ENCODE peak calls at places on chromosome 12, in eight cellular contexts. M is HepG2, Y is Peyer's patch, J is substantia nigra, A is HEK293T, D is HAP-1, O is Right ventricle myocardium superior, N is GM10248. H is an unnamed sample.

GRCh38 chr12:127145929-127146789 is 1120.8 kb upstream of the TMEM132C start:
- DNase-seq in M (no peak), Y (peak; percentile 32), J (peak; percentile 74), A (no peak), D (no peak), O (peak; percentile 89), N (no peak), H (peak; percentile 91)

GRCh38 chr12:57549203-57549908 is 488 bp upstream of the KIF5A start:
- DNase-seq in M (no peak), Y (no peak), J (no peak), A (no peak), D (no peak), O (no peak), N (no peak), H (no peak)

GRCh38 chr12:120739031-120739762 is 13.6 kb downstream of the ACADS start:
- DNase-seq in M (no peak), Y (no peak), J (no peak), A (no peak), D (no peak), O (no peak), N (no peak), H (no peak)

GRCh38 chr12:39490500-39491276 is 47.8 kb upstream of the KIF21A start:
- DNase-seq in M (no peak), Y (no peak), J (no peak), A (no peak), D (no peak), O (no peak), N (no peak), H (no peak)

GRCh38 chr12:92478692-92479091 is 224.1 kb upstream of the PLEKHG7 start:
- DNase-seq in M (no peak), Y (no peak), J (no peak), A (no peak), D (no peak), O (no peak), N (no peak), H (peak; percentile 7)

GRCh38 chr12:52392465-52393007 is 7.1 kb upstream of the KRT84 start:
- DNase-seq in M (no peak), Y (no peak), J (no peak), A (no peak), D (no peak), O (no peak), N (no peak), H (no peak)

GRCh38 chr12:113194971-113195391 is 9.5 kb downstream of the RITA1 start:
- DNase-seq in M (no peak), Y (no peak), J (no peak), A (no peak), D (no peak), O (no peak), N (no peak), H (peak; percentile 72)

GRCh38 chr12:112314981-112315380 is 67.2 kb downstream of the HECTD4 start:
- DNase-seq in M (no peak), Y (no peak), J (no peak), A (no peak), D (no peak), O (no peak), N (no peak), H (no peak)

GRCh38 chr12:27821259-27821973 is 41.4 kb upstream of the MANSC4 start:
- DNase-seq in M (peak; percentile 67), Y (peak; percentile 22), J (peak; percentile 1), A (peak; percentile 71), D (peak; percentile 70), O (no peak), N (peak; percentile 47), H (peak; percentile 72)

GRCh38 chr12:124233041-124233836 is 61.7 kb upstream of the RFLNA start:
- DNase-seq in M (no peak), Y (no peak), J (no peak), A (no peak), D (no peak), O (no peak), N (no peak), H (peak; percentile 92)

GRCh38 chr12:130226771-130227170 is 64.5 kb downstream of the FZD10 start:
- DNase-seq in M (no peak), Y (no peak), J (no peak), A (no peak), D (no peak), O (no peak), N (no peak), H (no peak)

GRCh38 chr12:22066235-22066765 is 20.3 kb downstream of the CMAS start:
- DNase-seq in M (no peak), Y (no peak), J (no peak), A (no peak), D (no peak), O (no peak), N (no peak), H (no peak)

GRCh38 chr12:124510301-124510970 is 57.0 kb downstream of the NCOR2 start:
- DNase-seq in M (peak; percentile 42), Y (no peak), J (peak; percentile 75), A (no peak), D (no peak), O (no peak), N (no peak), H (no peak)

GRCh38 chr12:13247596-13247995 is 51.1 kb downstream of the EMP1 start:
- DNase-seq in M (no peak), Y (no peak), J (no peak), A (no peak), D (no peak), O (no peak), N (no peak), H (no peak)

GRCh38 chr12:120445911-120446909 is at the start of the genes GATC and TRIAP1:
- DNase-seq in M (peak; percentile 71), Y (peak; percentile 79), J (peak; percentile 84), A (peak; percentile 86), D (peak; percentile 90), O (peak; percentile 92), N (peak; percentile 90), H (peak; percentile 84)

GRCh38 chr12:1579626-1580025 is 14.8 kb downstream of the FBXL14 start:
- DNase-seq in M (no peak), Y (no peak), J (no peak), A (no peak), D (no peak), O (no peak), N (no peak), H (peak; percentile 63)

GRCh38 chr12:58148405-58148804 is 207.0 kb downstream of the ATP23 start:
- DNase-seq in M (no peak), Y (no peak), J (no peak), A (no peak), D (no peak), O (no peak), N (no peak), H (peak; percentile 28)

GRCh38 chr12:92411687-92412086 is 266.0 kb upstream of the BTG1 start:
- DNase-seq in M (no peak), Y (no peak), J (no peak), A (no peak), D (no peak), O (no peak), N (no peak), H (no peak)

GRCh38 chr12:50314629-50315312 is 31.5 kb upstream of the LIMA1 start:
- DNase-seq in M (peak; percentile 46), Y (no peak), J (no peak), A (peak; percentile 68), D (peak; percentile 40), O (no peak), N (peak; percentile 57), H (peak; percentile 83)

H was measured in AG08395.